ENCODE peak calls at places on chromosomes 2 and 18, in nine cellular contexts. One of them, this sample, is unnamed.

GRCh38 chr2:192035731-192036442 is 158.8 kb downstream of the TMEFF2 start:
- DNase-seq in B cell: no peak
- DNase-seq in Calu3: no peak
- DNase-seq in stimulated activated CD8-positive, alpha-beta memory T cell treated with anti-CD3 and anti-CD28 coated beads, Interleukin-15, amount 100 ng/mL, for 24 hours: no peak
- DNase-seq in H7: no peak
- DNase-seq in GM12864: no peak
- DNase-seq in GM13976: no peak
- DNase-seq in ureter: no peak
- DNase-seq in mesothelial cell of epicardium: no peak
- DNase-seq in this sample: no peak

GRCh38 chr18:23453657-23454011 is 547 bp downstream of the RIOK3 start:
- DNase-seq in GM12864: no peak
- DNase-seq in ureter: peak
- DNase-seq in GM13976: peak
- DNase-seq in B cell: no peak
- DNase-seq in stimulated activated CD8-positive, alpha-beta memory T cell treated with anti-CD3 and anti-CD28 coated beads, Interleukin-15, amount 100 ng/mL, for 24 hours: no peak
- DNase-seq in Calu3: peak
- DNase-seq in mesothelial cell of epicardium: no peak
- DNase-seq in H7: no peak
- DNase-seq in this sample: no peak

GRCh38 chr2:179825494-179825893 is 35.9 kb downstream of the ZNF385B start:
- DNase-seq in ureter: no peak
- DNase-seq in GM12864: no peak
- DNase-seq in H7: no peak
- DNase-seq in mesothelial cell of epicardium: no peak
- DNase-seq in B cell: no peak
- DNase-seq in stimulated activated CD8-positive, alpha-beta memory T cell treated with anti-CD3 and anti-CD28 coated beads, Interleukin-15, amount 100 ng/mL, for 24 hours: no peak
- DNase-seq in GM13976: no peak
- DNase-seq in Calu3: no peak
- DNase-seq in this sample: no peak

GRCh38 chr2:65045651-65046050 is 10.6 kb upstream of the CEP68 start:
- DNase-seq in B cell: no peak
- DNase-seq in GM12864: no peak
- DNase-seq in stimulated activated CD8-positive, alpha-beta memory T cell treated with anti-CD3 and anti-CD28 coated beads, Interleukin-15, amount 100 ng/mL, for 24 hours: no peak
- DNase-seq in Calu3: no peak
- DNase-seq in ureter: no peak
- DNase-seq in mesothelial cell of epicardium: no peak
- DNase-seq in H7: no peak
- DNase-seq in GM13976: no peak
- DNase-seq in this sample: no peak

GRCh38 chr2:235551965-235552364 is 58.1 kb downstream of the AGAP1 start:
- DNase-seq in GM12864: no peak
- DNase-seq in stimulated activated CD8-positive, alpha-beta memory T cell treated with anti-CD3 and anti-CD28 coated beads, Interleukin-15, amount 100 ng/mL, for 24 hours: no peak
- DNase-seq in ureter: peak
- DNase-seq in B cell: no peak
- DNase-seq in H7: peak
- DNase-seq in Calu3: peak
- DNase-seq in GM13976: no peak
- DNase-seq in mesothelial cell of epicardium: no peak
- DNase-seq in this sample: no peak

GRCh38 chr2:237509905-237510304 is 22.9 kb downstream of the MLPH start:
- DNase-seq in Calu3: no peak
- DNase-seq in GM13976: no peak
- DNase-seq in GM12864: no peak
- DNase-seq in H7: no peak
- DNase-seq in mesothelial cell of epicardium: no peak
- DNase-seq in stimulated activated CD8-positive, alpha-beta memory T cell treated with anti-CD3 and anti-CD28 coated beads, Interleukin-15, amount 100 ng/mL, for 24 hours: no peak
- DNase-seq in ureter: no peak
- DNase-seq in B cell: no peak
- DNase-seq in this sample: no peak

GRCh38 chr2:28772351-28772750 is 20.7 kb downstream of the PPP1CB start:
- DNase-seq in ureter: no peak
- DNase-seq in GM12864: no peak
- DNase-seq in B cell: no peak
- DNase-seq in stimulated activated CD8-positive, alpha-beta memory T cell treated with anti-CD3 and anti-CD28 coated beads, Interleukin-15, amount 100 ng/mL, for 24 hours: no peak
- DNase-seq in mesothelial cell of epicardium: no peak
- DNase-seq in H7: no peak
- DNase-seq in GM13976: no peak
- DNase-seq in Calu3: no peak
- DNase-seq in this sample: no peak

GRCh38 chr2:85694052-85695025 is at the start of gene GNLY:
- DNase-seq in H7: no peak
- DNase-seq in B cell: no peak
- DNase-seq in mesothelial cell of epicardium: no peak
- DNase-seq in stimulated activated CD8-positive, alpha-beta memory T cell treated with anti-CD3 and anti-CD28 coated beads, Interleukin-15, amount 100 ng/mL, for 24 hours: no peak
- DNase-seq in Calu3: no peak
- DNase-seq in GM13976: no peak
- DNase-seq in ureter: no peak
- DNase-seq in GM12864: no peak
- DNase-seq in this sample: no peak

GRCh38 chr2:8225257-8225656 is 456.6 kb upstream of the ID2 start:
- DNase-seq in B cell: no peak
- DNase-seq in GM13976: no peak
- DNase-seq in GM12864: no peak
- DNase-seq in ureter: no peak
- DNase-seq in mesothelial cell of epicardium: no peak
- DNase-seq in H7: no peak
- DNase-seq in Calu3: no peak
- DNase-seq in stimulated activated CD8-positive, alpha-beta memory T cell treated with anti-CD3 and anti-CD28 coated beads, Interleukin-15, amount 100 ng/mL, for 24 hours: no peak
- DNase-seq in this sample: no peak

GRCh38 chr18:3323900-3324299 is 62.0 kb downstream of the MYL12B start:
- DNase-seq in GM13976: no peak
- DNase-seq in stimulated activated CD8-positive, alpha-beta memory T cell treated with anti-CD3 and anti-CD28 coated beads, Interleukin-15, amount 100 ng/mL, for 24 hours: no peak
- DNase-seq in Calu3: no peak
- DNase-seq in H7: no peak
- DNase-seq in ureter: no peak
- DNase-seq in GM12864: no peak
- DNase-seq in B cell: no peak
- DNase-seq in mesothelial cell of epicardium: no peak
- DNase-seq in this sample: no peak

GRCh38 chr2:135839713-135840112 is 2.7 kb upstream of the LCT start:
- DNase-seq in stimulated activated CD8-positive, alpha-beta memory T cell treated with anti-CD3 and anti-CD28 coated beads, Interleukin-15, amount 100 ng/mL, for 24 hours: no peak
- DNase-seq in H7: no peak
- DNase-seq in B cell: no peak
- DNase-seq in Calu3: no peak
- DNase-seq in GM13976: no peak
- DNase-seq in mesothelial cell of epicardium: no peak
- DNase-seq in ureter: no peak
- DNase-seq in GM12864: no peak
- DNase-seq in this sample: no peak

GRCh38 chr2:201343559-201343958 is 13.6 kb downstream of the FLACC1 start:
- DNase-seq in mesothelial cell of epicardium: no peak
- DNase-seq in ureter: no peak
- DNase-seq in stimulated activated CD8-positive, alpha-beta memory T cell treated with anti-CD3 and anti-CD28 coated beads, Interleukin-15, amount 100 ng/mL, for 24 hours: no peak
- DNase-seq in H7: no peak
- DNase-seq in Calu3: no peak
- DNase-seq in GM12864: no peak
- DNase-seq in GM13976: no peak
- DNase-seq in B cell: no peak
- DNase-seq in this sample: no peak

GRCh38 chr2:180907731-180908130 is 72.7 kb upstream of the UBE2E3 start:
- DNase-seq in B cell: no peak
- DNase-seq in H7: no peak
- DNase-seq in stimulated activated CD8-positive, alpha-beta memory T cell treated with anti-CD3 and anti-CD28 coated beads, Interleukin-15, amount 100 ng/mL, for 24 hours: no peak
- DNase-seq in mesothelial cell of epicardium: no peak
- DNase-seq in Calu3: no peak
- DNase-seq in ureter: no peak
- DNase-seq in GM12864: no peak
- DNase-seq in GM13976: no peak
- DNase-seq in this sample: no peak

GRCh38 chr2:233210843-233211600 is 40.5 kb upstream of the ATG16L1 start:
- DNase-seq in ureter: peak
- DNase-seq in mesothelial cell of epicardium: no peak
- DNase-seq in B cell: no peak
- DNase-seq in H7: peak
- DNase-seq in GM13976: no peak
- DNase-seq in stimulated activated CD8-positive, alpha-beta memory T cell treated with anti-CD3 and anti-CD28 coated beads, Interleukin-15, amount 100 ng/mL, for 24 hours: no peak
- DNase-seq in GM12864: no peak
- DNase-seq in Calu3: peak
- DNase-seq in this sample: no peak

GRCh38 chr2:25251461-25252273 is 83.3 kb upstream of the POMC start:
- DNase-seq in B cell: peak
- DNase-seq in H7: peak
- DNase-seq in stimulated activated CD8-positive, alpha-beta memory T cell treated with anti-CD3 and anti-CD28 coated beads, Interleukin-15, amount 100 ng/mL, for 24 hours: no peak
- DNase-seq in mesothelial cell of epicardium: no peak
- DNase-seq in GM12864: no peak
- DNase-seq in ureter: peak
- DNase-seq in GM13976: peak
- DNase-seq in Calu3: peak
- DNase-seq in this sample: no peak